ENCODE peak calls at places on chromosomes 3 and 15, in five cellular contexts. F is effector memory CD8-positive, alpha-beta T cell; T is neural crest cell; B is MM.1S; V is AG20443. L is an unnamed sample.
A peak's percentile ranks its signal among the peaks of the same experiment; 100 is the strongest.

GRCh38 chr3:95302044-95302443 is 1239.2 kb downstream of the NSUN3 start:
- DNase-seq in F (no peak), T (no peak), B (no peak), V (no peak), L (no peak)

GRCh38 chr3:123834631-123835030 is 49.5 kb downstream of the MYLK start:
- DNase-seq in F (no peak), T (no peak), B (peak; percentile 43), V (peak; percentile 75), L (no peak)

GRCh38 chr15:31264534-31265089 is 62.0 kb upstream of the KLF13 start:
- DNase-seq in F (no peak), T (no peak), B (no peak), V (no peak), L (no peak)

GRCh38 chr3:128226794-128227399 is 73.6 kb downstream of the EEFSEC start:
- DNase-seq in F (peak; percentile 16), T (peak; percentile 63), B (no peak), V (peak; percentile 78), L (peak; percentile 72)

GRCh38 chr15:52709172-52709979 is 30.2 kb upstream of the ATOSA start:
- DNase-seq in F (no peak), T (no peak), B (peak; percentile 94), V (no peak), L (no peak)

GRCh38 chr15:72800819-72801481 is 17.4 kb upstream of the ADPGK start:
- DNase-seq in F (no peak), T (no peak), B (no peak), V (no peak), L (no peak)

GRCh38 chr3:150384517-150385212 is 23.4 kb upstream of the TSC22D2 start:
- DNase-seq in F (peak; percentile 50), T (peak; percentile 71), B (peak; percentile 54), V (no peak), L (no peak)

GRCh38 chr3:101842245-101842934 is 6.9 kb upstream of the NFKBIZ start:
- DNase-seq in F (no peak), T (no peak), B (no peak), V (peak; percentile 39), L (no peak)

GRCh38 chr3:39752019-39752637 is 57.3 kb upstream of the MYRIP start:
- DNase-seq in F (no peak), T (no peak), B (no peak), V (no peak), L (no peak)

GRCh38 chr15:46280753-46281521 is 646.1 kb downstream of the SQOR start:
- DNase-seq in F (no peak), T (no peak), B (peak; percentile 41), V (no peak), L (no peak)

L was measured in kidney.